ENCODE peak calls at places on chromosome 20, in six cellular contexts. One of them, this sample, is unnamed.

GRCh38 chr20:41329435-41330342 is 10.9 kb upstream of the LPIN3 start:
- DNase-seq in HS-27A: peak; percentile 98
- DNase-seq in stimulated activated CD4-positive, alpha-beta T cell treated with anti-CD3 and anti-CD28 coated beads, TNF-alpha, amount 100 ng/mL, for 4 hours: peak; percentile 48
- DNase-seq in T-helper 17 cell: no peak
- DNase-seq in effector memory CD4-positive, alpha-beta T cell: no peak
- DNase-seq in NCI-H510A treated with DMSO at 0.1 percent for 48 hours: no peak
- DNase-seq in this sample: peak; percentile 18

GRCh38 chr20:54132612-54133433 is 41.0 kb downstream of the CYP24A1 start:
- DNase-seq in HS-27A: peak; percentile 97
- DNase-seq in stimulated activated CD4-positive, alpha-beta T cell treated with anti-CD3 and anti-CD28 coated beads, TNF-alpha, amount 100 ng/mL, for 4 hours: no peak
- DNase-seq in T-helper 17 cell: no peak
- DNase-seq in effector memory CD4-positive, alpha-beta T cell: no peak
- DNase-seq in NCI-H510A treated with DMSO at 0.1 percent for 48 hours: peak; percentile 19
- DNase-seq in this sample: no peak

GRCh38 chr20:10239954-10240353 is 21.3 kb downstream of the SNAP25 start:
- DNase-seq in HS-27A: no peak
- DNase-seq in stimulated activated CD4-positive, alpha-beta T cell treated with anti-CD3 and anti-CD28 coated beads, TNF-alpha, amount 100 ng/mL, for 4 hours: no peak
- DNase-seq in T-helper 17 cell: no peak
- DNase-seq in effector memory CD4-positive, alpha-beta T cell: no peak
- DNase-seq in NCI-H510A treated with DMSO at 0.1 percent for 48 hours: peak; percentile 91
- DNase-seq in this sample: no peak

GRCh38 chr20:48789185-48789668 is 38.6 kb downstream of the PREX1 start:
- DNase-seq in HS-27A: no peak
- DNase-seq in stimulated activated CD4-positive, alpha-beta T cell treated with anti-CD3 and anti-CD28 coated beads, TNF-alpha, amount 100 ng/mL, for 4 hours: no peak
- DNase-seq in T-helper 17 cell: no peak
- DNase-seq in effector memory CD4-positive, alpha-beta T cell: no peak
- DNase-seq in NCI-H510A treated with DMSO at 0.1 percent for 48 hours: no peak
- DNase-seq in this sample: no peak

GRCh38 chr20:24537210-24537609 is 67.8 kb downstream of the SYNDIG1 start:
- DNase-seq in HS-27A: no peak
- DNase-seq in stimulated activated CD4-positive, alpha-beta T cell treated with anti-CD3 and anti-CD28 coated beads, TNF-alpha, amount 100 ng/mL, for 4 hours: no peak
- DNase-seq in T-helper 17 cell: no peak
- DNase-seq in effector memory CD4-positive, alpha-beta T cell: no peak
- DNase-seq in NCI-H510A treated with DMSO at 0.1 percent for 48 hours: no peak
- DNase-seq in this sample: no peak

GRCh38 chr20:48750941-48751620 is 76.7 kb downstream of the PREX1 start:
- DNase-seq in HS-27A: no peak
- DNase-seq in stimulated activated CD4-positive, alpha-beta T cell treated with anti-CD3 and anti-CD28 coated beads, TNF-alpha, amount 100 ng/mL, for 4 hours: no peak
- DNase-seq in T-helper 17 cell: peak; percentile 36
- DNase-seq in effector memory CD4-positive, alpha-beta T cell: peak; percentile 45
- DNase-seq in NCI-H510A treated with DMSO at 0.1 percent for 48 hours: peak; percentile 38
- DNase-seq in this sample: peak; percentile 25

GRCh38 chr20:1949711-1950110 is 44.1 kb downstream of the PDYN start:
- DNase-seq in HS-27A: no peak
- DNase-seq in stimulated activated CD4-positive, alpha-beta T cell treated with anti-CD3 and anti-CD28 coated beads, TNF-alpha, amount 100 ng/mL, for 4 hours: no peak
- DNase-seq in T-helper 17 cell: no peak
- DNase-seq in effector memory CD4-positive, alpha-beta T cell: no peak
- DNase-seq in NCI-H510A treated with DMSO at 0.1 percent for 48 hours: no peak
- DNase-seq in this sample: no peak

GRCh38 chr20:47669157-47669425 is 116.2 kb downstream of the SULF2 start:
- DNase-seq in HS-27A: no peak
- DNase-seq in stimulated activated CD4-positive, alpha-beta T cell treated with anti-CD3 and anti-CD28 coated beads, TNF-alpha, amount 100 ng/mL, for 4 hours: no peak
- DNase-seq in T-helper 17 cell: no peak
- DNase-seq in effector memory CD4-positive, alpha-beta T cell: no peak
- DNase-seq in NCI-H510A treated with DMSO at 0.1 percent for 48 hours: no peak
- DNase-seq in this sample: no peak

GRCh38 chr20:34703573-34704176 is 469 bp upstream of the TP53INP2 start:
- DNase-seq in HS-27A: no peak
- DNase-seq in stimulated activated CD4-positive, alpha-beta T cell treated with anti-CD3 and anti-CD28 coated beads, TNF-alpha, amount 100 ng/mL, for 4 hours: peak; percentile 7
- DNase-seq in T-helper 17 cell: no peak
- DNase-seq in effector memory CD4-positive, alpha-beta T cell: no peak
- DNase-seq in NCI-H510A treated with DMSO at 0.1 percent for 48 hours: peak; percentile 47
- DNase-seq in this sample: no peak

GRCh38 chr20:47066484-47067270 is 172.0 kb downstream of the EYA2 start:
- DNase-seq in HS-27A: peak; percentile 26
- DNase-seq in stimulated activated CD4-positive, alpha-beta T cell treated with anti-CD3 and anti-CD28 coated beads, TNF-alpha, amount 100 ng/mL, for 4 hours: no peak
- DNase-seq in T-helper 17 cell: no peak
- DNase-seq in effector memory CD4-positive, alpha-beta T cell: no peak
- DNase-seq in NCI-H510A treated with DMSO at 0.1 percent for 48 hours: no peak
- DNase-seq in this sample: no peak

GRCh38 chr20:59178983-59179595 is 15.5 kb downstream of the ZNF831 start:
- DNase-seq in HS-27A: no peak
- DNase-seq in stimulated activated CD4-positive, alpha-beta T cell treated with anti-CD3 and anti-CD28 coated beads, TNF-alpha, amount 100 ng/mL, for 4 hours: no peak
- DNase-seq in T-helper 17 cell: no peak
- DNase-seq in effector memory CD4-positive, alpha-beta T cell: no peak
- DNase-seq in NCI-H510A treated with DMSO at 0.1 percent for 48 hours: no peak
- DNase-seq in this sample: no peak

GRCh38 chr20:3130051-3130600 is 29.5 kb downstream of the FASTKD5 start:
- DNase-seq in HS-27A: no peak
- DNase-seq in stimulated activated CD4-positive, alpha-beta T cell treated with anti-CD3 and anti-CD28 coated beads, TNF-alpha, amount 100 ng/mL, for 4 hours: no peak
- DNase-seq in T-helper 17 cell: no peak
- DNase-seq in effector memory CD4-positive, alpha-beta T cell: no peak
- DNase-seq in NCI-H510A treated with DMSO at 0.1 percent for 48 hours: no peak
- DNase-seq in this sample: no peak

GRCh38 chr20:11726021-11726420 is 191.7 kb upstream of the BTBD3 start:
- DNase-seq in HS-27A: no peak
- DNase-seq in stimulated activated CD4-positive, alpha-beta T cell treated with anti-CD3 and anti-CD28 coated beads, TNF-alpha, amount 100 ng/mL, for 4 hours: no peak
- DNase-seq in T-helper 17 cell: no peak
- DNase-seq in effector memory CD4-positive, alpha-beta T cell: no peak
- DNase-seq in NCI-H510A treated with DMSO at 0.1 percent for 48 hours: no peak
- DNase-seq in this sample: no peak

GRCh38 chr20:10679269-10679668 is 5.5 kb upstream of the JAG1 start:
- DNase-seq in HS-27A: no peak
- DNase-seq in stimulated activated CD4-positive, alpha-beta T cell treated with anti-CD3 and anti-CD28 coated beads, TNF-alpha, amount 100 ng/mL, for 4 hours: no peak
- DNase-seq in T-helper 17 cell: no peak
- DNase-seq in effector memory CD4-positive, alpha-beta T cell: no peak
- DNase-seq in NCI-H510A treated with DMSO at 0.1 percent for 48 hours: no peak
- DNase-seq in this sample: no peak

GRCh38 chr20:16802652-16802935 is 54.4 kb downstream of the OTOR start:
- DNase-seq in HS-27A: no peak
- DNase-seq in stimulated activated CD4-positive, alpha-beta T cell treated with anti-CD3 and anti-CD28 coated beads, TNF-alpha, amount 100 ng/mL, for 4 hours: no peak
- DNase-seq in T-helper 17 cell: no peak
- DNase-seq in effector memory CD4-positive, alpha-beta T cell: no peak
- DNase-seq in NCI-H510A treated with DMSO at 0.1 percent for 48 hours: no peak
- DNase-seq in this sample: no peak

GRCh38 chr20:64246616-64247311 is 8.8 kb upstream of the PCMTD2 start:
- DNase-seq in HS-27A: no peak
- DNase-seq in stimulated activated CD4-positive, alpha-beta T cell treated with anti-CD3 and anti-CD28 coated beads, TNF-alpha, amount 100 ng/mL, for 4 hours: no peak
- DNase-seq in T-helper 17 cell: no peak
- DNase-seq in effector memory CD4-positive, alpha-beta T cell: no peak
- DNase-seq in NCI-H510A treated with DMSO at 0.1 percent for 48 hours: no peak
- DNase-seq in this sample: no peak

GRCh38 chr20:33165416-33166055 is 2.4 kb upstream of the BPIFA2 start:
- DNase-seq in HS-27A: no peak
- DNase-seq in stimulated activated CD4-positive, alpha-beta T cell treated with anti-CD3 and anti-CD28 coated beads, TNF-alpha, amount 100 ng/mL, for 4 hours: no peak
- DNase-seq in T-helper 17 cell: no peak
- DNase-seq in effector memory CD4-positive, alpha-beta T cell: no peak
- DNase-seq in NCI-H510A treated with DMSO at 0.1 percent for 48 hours: no peak
- DNase-seq in this sample: no peak

GRCh38 chr20:13462091-13462490 is 176.6 kb downstream of the TASP1 start:
- DNase-seq in HS-27A: no peak
- DNase-seq in stimulated activated CD4-positive, alpha-beta T cell treated with anti-CD3 and anti-CD28 coated beads, TNF-alpha, amount 100 ng/mL, for 4 hours: no peak
- DNase-seq in T-helper 17 cell: no peak
- DNase-seq in effector memory CD4-positive, alpha-beta T cell: no peak
- DNase-seq in NCI-H510A treated with DMSO at 0.1 percent for 48 hours: no peak
- DNase-seq in this sample: no peak

GRCh38 chr20:57811373-57812020 is 101.7 kb upstream of the PMEPA1 start:
- DNase-seq in HS-27A: no peak
- DNase-seq in stimulated activated CD4-positive, alpha-beta T cell treated with anti-CD3 and anti-CD28 coated beads, TNF-alpha, amount 100 ng/mL, for 4 hours: no peak
- DNase-seq in T-helper 17 cell: no peak
- DNase-seq in effector memory CD4-positive, alpha-beta T cell: no peak
- DNase-seq in NCI-H510A treated with DMSO at 0.1 percent for 48 hours: no peak
- DNase-seq in this sample: no peak

GRCh38 chr20:62367136-62367482 is at the start of gene LAMA5:
- DNase-seq in HS-27A: no peak
- DNase-seq in stimulated activated CD4-positive, alpha-beta T cell treated with anti-CD3 and anti-CD28 coated beads, TNF-alpha, amount 100 ng/mL, for 4 hours: no peak
- DNase-seq in T-helper 17 cell: no peak
- DNase-seq in effector memory CD4-positive, alpha-beta T cell: no peak
- DNase-seq in NCI-H510A treated with DMSO at 0.1 percent for 48 hours: peak; percentile 31
- DNase-seq in this sample: no peak

GRCh38 chr20:41509316-41509715 is 108.9 kb downstream of the CHD6 start:
- DNase-seq in HS-27A: no peak
- DNase-seq in stimulated activated CD4-positive, alpha-beta T cell treated with anti-CD3 and anti-CD28 coated beads, TNF-alpha, amount 100 ng/mL, for 4 hours: no peak
- DNase-seq in T-helper 17 cell: no peak
- DNase-seq in effector memory CD4-positive, alpha-beta T cell: no peak
- DNase-seq in NCI-H510A treated with DMSO at 0.1 percent for 48 hours: peak; percentile 10
- DNase-seq in this sample: no peak

GRCh38 chr20:39936401-39936800 is 752.6 kb downstream of the MAFB start:
- DNase-seq in HS-27A: no peak
- DNase-seq in stimulated activated CD4-positive, alpha-beta T cell treated with anti-CD3 and anti-CD28 coated beads, TNF-alpha, amount 100 ng/mL, for 4 hours: no peak
- DNase-seq in T-helper 17 cell: no peak
- DNase-seq in effector memory CD4-positive, alpha-beta T cell: no peak
- DNase-seq in NCI-H510A treated with DMSO at 0.1 percent for 48 hours: no peak
- DNase-seq in this sample: no peak

GRCh38 chr20:46411637-46412036 is 5.2 kb upstream of the ELMO2 start:
- DNase-seq in HS-27A: no peak
- DNase-seq in stimulated activated CD4-positive, alpha-beta T cell treated with anti-CD3 and anti-CD28 coated beads, TNF-alpha, amount 100 ng/mL, for 4 hours: no peak
- DNase-seq in T-helper 17 cell: no peak
- DNase-seq in effector memory CD4-positive, alpha-beta T cell: no peak
- DNase-seq in NCI-H510A treated with DMSO at 0.1 percent for 48 hours: no peak
- DNase-seq in this sample: no peak

GRCh38 chr20:63740070-63740500 is 509 bp downstream of the SLC2A4RG start:
- DNase-seq in HS-27A: no peak
- DNase-seq in stimulated activated CD4-positive, alpha-beta T cell treated with anti-CD3 and anti-CD28 coated beads, TNF-alpha, amount 100 ng/mL, for 4 hours: no peak
- DNase-seq in T-helper 17 cell: peak; percentile 67
- DNase-seq in effector memory CD4-positive, alpha-beta T cell: peak; percentile 45
- DNase-seq in NCI-H510A treated with DMSO at 0.1 percent for 48 hours: no peak
- DNase-seq in this sample: no peak

GRCh38 chr20:58014628-58015315 is 213.7 kb downstream of the ANKRD60 start:
- DNase-seq in HS-27A: no peak
- DNase-seq in stimulated activated CD4-positive, alpha-beta T cell treated with anti-CD3 and anti-CD28 coated beads, TNF-alpha, amount 100 ng/mL, for 4 hours: no peak
- DNase-seq in T-helper 17 cell: no peak
- DNase-seq in effector memory CD4-positive, alpha-beta T cell: no peak
- DNase-seq in NCI-H510A treated with DMSO at 0.1 percent for 48 hours: no peak
- DNase-seq in this sample: peak; percentile 22

GRCh38 chr20:46835418-46835817 is 59.2 kb upstream of the EYA2 start:
- DNase-seq in HS-27A: no peak
- DNase-seq in stimulated activated CD4-positive, alpha-beta T cell treated with anti-CD3 and anti-CD28 coated beads, TNF-alpha, amount 100 ng/mL, for 4 hours: no peak
- DNase-seq in T-helper 17 cell: no peak
- DNase-seq in effector memory CD4-positive, alpha-beta T cell: no peak
- DNase-seq in NCI-H510A treated with DMSO at 0.1 percent for 48 hours: no peak
- DNase-seq in this sample: no peak

GRCh38 chr20:19757487-19757972 is 528 bp upstream of the RIN2 start:
- DNase-seq in HS-27A: peak; percentile 42
- DNase-seq in stimulated activated CD4-positive, alpha-beta T cell treated with anti-CD3 and anti-CD28 coated beads, TNF-alpha, amount 100 ng/mL, for 4 hours: no peak
- DNase-seq in T-helper 17 cell: no peak
- DNase-seq in effector memory CD4-positive, alpha-beta T cell: no peak
- DNase-seq in NCI-H510A treated with DMSO at 0.1 percent for 48 hours: peak; percentile 80
- DNase-seq in this sample: no peak

GRCh38 chr20:25512709-25513108 is 72.6 kb downstream of the NINL start:
- DNase-seq in HS-27A: no peak
- DNase-seq in stimulated activated CD4-positive, alpha-beta T cell treated with anti-CD3 and anti-CD28 coated beads, TNF-alpha, amount 100 ng/mL, for 4 hours: no peak
- DNase-seq in T-helper 17 cell: no peak
- DNase-seq in effector memory CD4-positive, alpha-beta T cell: no peak
- DNase-seq in NCI-H510A treated with DMSO at 0.1 percent for 48 hours: no peak
- DNase-seq in this sample: no peak